ENCODE peak calls at places on chromosomes 3 and 15, in six cellular contexts. H is GM12878, R is HCT116, S is H1, J is HepG2, G is K562. A is an unnamed sample.

GRCh38 chr3:48595526-48596121 is 495 bp upstream of the COL7A1 start:
- DNase-seq in S (peak; percentile 59), R (no peak), G (peak; percentile 80), H (no peak), J (peak; percentile 32), A (peak; percentile 72)

GRCh38 chr3:71311320-71312046 is 272.0 kb downstream of the FOXP1 start:
- DNase-seq in S (no peak), G (no peak), J (no peak), H (no peak), R (no peak), A (no peak)

GRCh38 chr15:78561490-78561889 is 3.8 kb upstream of the CHRNA5 start:
- DNase-seq in R (no peak), J (no peak), S (no peak), G (no peak), H (no peak), A (no peak)

GRCh38 chr3:21750831-21751391 is at the start of gene ZNF385D:
- DNase-seq in H (no peak), S (peak; percentile 80), G (no peak), R (no peak), J (no peak), A (peak; percentile 63)

GRCh38 chr3:175186511-175186910 is 327.4 kb downstream of the NAALADL2 start:
- DNase-seq in G (no peak), S (no peak), R (no peak), H (no peak), J (no peak), A (no peak)

GRCh38 chr15:70275461-70276138 is 177.9 kb upstream of the TLE3 start:
- DNase-seq in R (no peak), G (no peak), S (no peak), J (no peak), H (no peak), A (no peak)

GRCh38 chr3:49896345-49896744 is 7.3 kb downstream of the MST1R start:
- DNase-seq in G (no peak), J (no peak), S (no peak), R (no peak), H (no peak), A (no peak)

GRCh38 chr3:190697901-190698300 is 164.6 kb downstream of the GMNC start:
- DNase-seq in J (no peak), R (no peak), S (no peak), H (no peak), G (no peak), A (no peak)

DNA sequence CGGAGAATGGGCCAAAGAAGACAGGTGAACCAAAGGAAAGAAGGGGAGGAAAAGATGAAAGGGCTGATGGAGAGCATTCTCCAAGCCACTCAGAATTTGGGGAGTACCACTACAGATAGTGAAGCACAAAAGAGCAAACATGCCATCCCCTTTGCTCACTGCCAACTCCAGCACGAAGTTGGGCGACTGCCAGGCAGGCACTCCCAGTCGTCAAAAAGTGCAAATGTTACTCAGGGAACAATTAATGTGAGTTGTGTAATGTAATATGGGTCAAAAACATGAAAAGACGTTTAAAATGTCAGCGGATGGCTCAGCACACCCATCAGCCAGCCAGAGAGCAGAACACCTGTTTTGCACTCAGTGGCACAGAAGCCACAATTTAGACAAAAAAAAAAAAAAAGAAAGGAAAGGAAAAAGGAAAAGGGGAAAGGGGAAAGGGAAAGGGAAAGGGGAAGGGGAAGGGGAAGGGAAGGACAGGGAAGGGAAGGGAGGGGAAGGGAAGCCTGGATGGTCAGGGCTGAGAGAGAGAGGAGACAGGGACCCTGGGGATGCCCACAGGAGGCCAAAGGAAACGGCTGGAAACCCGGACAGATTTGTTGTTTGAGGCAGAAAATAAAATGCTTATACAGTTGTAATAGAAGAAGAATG is 82.7 kb downstream of the COL8A1 start:
- DNase-seq in R (no peak), J (no peak), S (no peak), G (no peak), H (no peak), A (no peak)
- TF ChIP-seq JUND in R (no peak), J (no peak), S (no peak), G (no peak), H (no peak), A (no peak)

GRCh38 chr15:74790080-74790916 is 8.4 kb downstream of the CSK start:
- DNase-seq in S (no peak), H (no peak), J (no peak), G (no peak), R (no peak), A (peak; percentile 87)
- TF ChIP-seq POLR2AphosphoS5 in S (no peak), H (peak; percentile 68), J (no peak), G (no peak), R (no peak), A (no peak)

GRCh38 chr3:136931587-136931986 is 26.2 kb upstream of the IL20RB start:
- DNase-seq in G (no peak), H (no peak), S (no peak), R (no peak), J (no peak), A (no peak)

GRCh38 chr3:136925425-136926190 is 32.2 kb upstream of the IL20RB start:
- DNase-seq in H (no peak), J (no peak), S (no peak), G (no peak), R (no peak), A (no peak)

GRCh38 chr3:136932518-136932917 is 25.3 kb upstream of the IL20RB start:
- DNase-seq in J (no peak), G (no peak), H (no peak), S (no peak), R (no peak), A (no peak)

GRCh38 chr3:136929984-136930671 is 27.7 kb upstream of the IL20RB start:
- DNase-seq in H (no peak), G (no peak), R (no peak), J (no peak), S (no peak), A (no peak)

DNA sequence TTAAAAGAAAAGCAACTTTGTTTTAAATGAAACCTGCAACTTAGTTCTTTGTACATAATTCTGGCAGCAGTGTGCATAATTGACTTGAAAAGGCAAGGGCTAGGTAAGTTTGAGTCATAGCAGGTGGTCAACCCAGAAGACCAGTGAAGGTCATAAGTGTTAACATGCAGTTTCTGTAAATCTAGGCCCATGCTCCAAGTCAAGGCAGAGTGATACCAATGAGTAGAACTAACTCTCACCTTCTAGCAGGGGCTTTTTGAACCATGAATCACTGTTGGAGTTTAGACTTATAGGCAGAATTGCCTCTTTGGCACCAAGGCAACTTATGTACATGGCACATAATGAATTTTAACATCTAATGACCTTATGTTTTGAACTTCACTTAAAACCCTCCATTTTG is 29.5 kb upstream of the IL20RB start:
- DNase-seq in J (no peak), H (no peak), G (no peak), S (no peak), R (no peak), A (no peak)
- H2AFZ ChIP-seq in J (no peak overlapping the region), H (no peak overlapping the region), G (no peak overlapping the region), S (no peak overlapping the region), R (no peak overlapping the region), A (no peak overlapping the region)

GRCh38 chr15:80179025-80179759 is 26.4 kb downstream of the FAH start:
- DNase-seq in H (no peak), R (no peak), S (no peak), J (no peak), G (no peak), A (no peak)
- TF ChIP-seq JUND in H (no peak), R (no peak), S (no peak), J (no peak), G (no peak), A (peak; percentile 60)